ENCODE peak calls at places on chromosomes 7 and 10, in five cellular contexts. D is esophagus squamous epithelium, L is neural crest cell, V is fibroblast of pulmonary artery, W is GM13976. U is an unnamed sample.

GRCh38 chr7:26078437-26079362 is 73.3 kb upstream of the NFE2L3 start:
- DNase-seq in D (peak; percentile 51), L (peak; percentile 79), V (peak; percentile 29), W (peak; percentile 68), U (peak; percentile 38)

GRCh38 chr7:24981544-24981951 is 1.6 kb upstream of the OSBPL3 start:
- DNase-seq in D (no peak), L (peak; percentile 12), V (peak; percentile 47), W (peak; percentile 57), U (peak; percentile 69)

GRCh38 chr7:132161976-132162375 is 414.3 kb downstream of the PLXNA4 start:
- DNase-seq in D (no peak), L (no peak), V (no peak), W (no peak), U (no peak)

GRCh38 chr10:12720217-12720981 is 281.1 kb downstream of the CCDC3 start:
- DNase-seq in D (no peak), L (no peak), V (peak; percentile 90), W (no peak), U (peak; percentile 92)

GRCh38 chr10:34954142-34954541 is 136.0 kb downstream of the CUL2 start:
- DNase-seq in D (peak; percentile 8), L (no peak), V (no peak), W (no peak), U (no peak)

GRCh38 chr7:33722383-33723096 is 182.8 kb upstream of the BMPER start:
- DNase-seq in D (no peak), L (no peak), V (peak; percentile 88), W (no peak), U (peak; percentile 44)

GRCh38 chr10:93851169-93851568 is 42.6 kb upstream of the SLC35G1 start:
- DNase-seq in D (no peak), L (no peak), V (no peak), W (no peak), U (no peak)

GRCh38 chr10:99924451-99924850 is 85.3 kb downstream of the DNMBP start:
- DNase-seq in D (no peak), L (no peak), V (no peak), W (no peak), U (no peak)

GRCh38 chr7:47720141-47720906 is 138.4 kb upstream of the TNS3 start:
- DNase-seq in D (no peak), L (no peak), V (peak; percentile 87), W (no peak), U (peak; percentile 27)

GRCh38 chr10:109474817-109475216 is 448.5 kb downstream of the XPNPEP1 start:
- DNase-seq in D (no peak), L (no peak), V (no peak), W (no peak), U (no peak)

GRCh38 chr7:30256459-30256858 is 27.9 kb upstream of the ZNRF2 start:
- DNase-seq in D (no peak), L (no peak), V (no peak), W (no peak), U (no peak)

GRCh38 chr7:55280031-55280454 is 85.1 kb upstream of the LANCL2 start:
- DNase-seq in D (no peak), L (peak; percentile 71), V (peak; percentile 80), W (peak; percentile 75), U (peak; percentile 70)

GRCh38 chr7:157404845-157405481 is 68.2 kb downstream of the DNAJB6 start:
- DNase-seq in D (no peak), L (no peak), V (peak; percentile 98), W (no peak), U (peak; percentile 77)

GRCh38 chr7:99504281-99504602 is 220 bp upstream of the ZKSCAN5 start:
- DNase-seq in D (no peak), L (peak; percentile 99), V (no peak), W (no peak), U (no peak)

GRCh38 chr7:82054544-82054943 is 284.7 kb upstream of the HGF start:
- DNase-seq in D (no peak), L (no peak), V (no peak), W (no peak), U (no peak)

GRCh38 chr7:156735861-156736260 is 95.3 kb downstream of the RNF32 start:
- DNase-seq in D (no peak), L (no peak), V (peak; percentile 61), W (no peak), U (no peak)

DNA sequence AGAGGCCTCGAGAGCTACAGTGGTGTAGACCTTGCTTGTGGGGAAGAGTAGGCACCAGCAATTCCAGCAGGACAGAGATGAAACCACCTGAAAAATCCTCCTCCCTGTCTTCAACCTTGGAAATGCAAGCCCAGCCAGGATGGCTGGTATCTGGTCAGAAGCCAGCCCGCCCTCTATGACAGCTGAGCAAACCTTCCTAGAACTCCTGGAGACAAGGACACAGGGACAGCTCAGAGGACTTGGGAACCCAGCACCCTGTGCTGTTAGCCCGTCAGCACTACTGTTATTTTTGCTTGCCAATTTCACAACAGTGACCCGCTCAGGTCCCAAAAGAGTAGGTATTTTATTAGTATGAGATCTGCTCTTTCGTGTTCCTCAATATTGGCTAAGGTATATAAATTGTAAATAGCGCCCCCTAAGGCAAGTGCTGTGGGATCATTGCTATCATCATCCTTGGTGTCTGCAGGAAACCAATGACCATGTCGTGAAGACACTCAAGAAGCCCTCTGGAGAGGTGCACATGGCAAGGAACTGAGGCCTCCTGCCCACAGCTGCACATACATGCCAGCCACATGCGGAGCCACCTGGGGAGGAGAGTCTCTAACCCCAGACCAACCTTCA is 156.5 kb upstream of the CHST15 start:
- DNase-seq in D (no peak), L (no peak), V (no peak), W (no peak), U (no peak)
- TF ChIP-seq CTCF in D (no peak), L (no peak), V (no peak), W (peak; percentile 7), U (peak; percentile 22)

GRCh38 chr10:6445671-6446278 is 134.3 kb downstream of the PRKCQ start:
- DNase-seq in D (no peak), L (peak; percentile 29), V (peak; percentile 57), W (peak; percentile 65), U (peak; percentile 21)
- TF ChIP-seq CTCF in D (peak; percentile 50), L (peak; percentile 69), V (peak; percentile 78), W (peak; percentile 61), U (peak; percentile 67)

DNA sequence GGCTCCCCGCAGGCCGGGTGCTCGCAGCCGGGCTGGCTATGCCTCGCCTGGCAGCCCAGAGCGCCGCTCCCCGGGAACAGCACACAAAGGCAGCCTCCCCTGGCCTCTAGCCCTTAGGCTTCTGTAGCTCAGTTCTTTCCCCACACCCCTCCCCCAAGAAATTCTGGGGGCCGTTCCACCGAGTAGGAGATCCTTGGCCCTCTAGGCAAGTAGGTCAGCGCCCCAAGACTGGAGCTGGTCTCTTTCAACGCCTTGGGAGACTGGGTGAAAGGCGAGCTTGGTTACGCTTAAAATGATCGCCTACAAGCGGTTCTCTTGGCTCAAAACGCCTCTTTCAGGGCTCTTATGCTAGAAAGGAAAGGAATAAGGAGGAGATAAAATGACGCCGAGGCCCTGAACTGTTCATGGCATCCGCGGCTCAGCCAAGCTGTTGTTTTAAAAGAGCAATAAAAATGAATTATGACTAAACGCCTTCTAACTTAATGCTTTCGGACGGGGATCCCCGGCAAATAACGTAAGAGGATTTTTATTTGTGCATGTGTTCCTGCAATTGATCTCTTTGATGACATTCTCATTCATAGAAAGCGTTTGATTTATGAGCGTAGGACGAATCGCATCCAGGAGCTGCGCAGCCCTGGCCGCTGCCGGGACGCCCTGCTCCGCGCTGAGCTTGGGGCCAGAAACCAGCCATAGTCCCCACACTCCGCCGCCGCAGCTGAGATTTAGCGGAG is 2.9 kb upstream of the HOXA1 start:
- DNase-seq in D (no peak), L (peak; percentile 32), V (no peak), W (no peak), U (peak; percentile 87)
- TF ChIP-seq CTCF in D (no peak), L (no peak), V (no peak), W (no peak), U (no peak)

GRCh38 chr7:125644113-125644512 is 714.5 kb upstream of the POT1 start:
- DNase-seq in D (no peak), L (no peak), V (no peak), W (no peak), U (no peak)
- TF ChIP-seq CTCF in D (no peak), L (no peak), V (no peak), W (no peak), U (no peak)